ENCODE peak calls at places on chromosomes 16 and 17, in six cellular contexts. O, U, D, K, E and M are unnamed samples.

GRCh38 chr16:87387942-87388817 is 4.0 kb upstream of the MAP1LC3B start:
- DNase-seq in D (peak), E (peak), O (peak), U (peak), K (peak), M (peak)

GRCh38 chr17:32516450-32516849 is 29.7 kb downstream of the CDK5R1 start:
- DNase-seq in O (no peak), E (no peak), K (no peak), U (no peak), D (no peak), M (no peak)

GRCh38 chr17:68939195-68939594 is 16.0 kb downstream of the ABCA8 start:
- DNase-seq in O (no peak), E (no peak), U (no peak), D (no peak), K (no peak), M (no peak)

GRCh38 chr16:52184336-52184735 is 362.6 kb downstream of the TOX3 start:
- DNase-seq in U (no peak), D (no peak), K (no peak), E (no peak), O (no peak), M (no peak)

GRCh38 chr17:50272246-50272645 is 2.0 kb upstream of the TMEM92 start:
- DNase-seq in K (no peak), O (no peak), U (no peak), E (no peak), D (no peak), M (no peak)

GRCh38 chr16:69187891-69188451 is 1.0 kb downstream of the SNTB2 start:
- DNase-seq in E (peak), D (peak), U (no peak), O (peak), K (peak), M (peak)

GRCh38 chr16:11097094-11097781 is 152.9 kb downstream of the CLEC16A start:
- DNase-seq in K (no peak), E (no peak), D (no peak), U (no peak), O (no peak), M (no peak)

GRCh38 chr17:73710095-73710592 is 65.9 kb upstream of the SDK2 start:
- DNase-seq in D (peak), K (peak), E (peak), U (peak), O (peak), M (peak)

GRCh38 chr17:38601539-38602351 is 4.0 kb downstream of the SRCIN1 start:
- DNase-seq in O (no peak), D (no peak), U (no peak), K (no peak), E (no peak), M (peak)

GRCh38 chr16:22161999-22162657 is at the start of gene SDR42E2:
- DNase-seq in U (no peak), K (peak), E (peak), D (no peak), O (peak), M (peak)

GRCh38 chr17:7147772-7148171 is 31.4 kb downstream of the ASGR1 start:
- DNase-seq in U (no peak), E (no peak), K (no peak), D (no peak), O (no peak), M (no peak)

GRCh38 chr16:12496866-12497265 is 306.8 kb downstream of the CPPED1 start:
- DNase-seq in O (no peak), D (no peak), U (no peak), E (no peak), K (no peak), M (no peak)

GRCh38 chr16:75289189-75289588 is 37.8 kb upstream of the BCAR1 start:
- DNase-seq in O (no peak), K (peak), D (peak), U (no peak), E (no peak), M (no peak)

GRCh38 chr17:35094902-35095301 is 24.8 kb downstream of the RAD51D start:
- DNase-seq in K (peak), E (no peak), U (no peak), O (no peak), D (peak), M (no peak)

GRCh38 chr16:74107795-74108610 is 188.6 kb upstream of the PSMD7 start:
- DNase-seq in E (peak), O (peak), D (peak), K (peak), U (peak), M (peak)

GRCh38 chr17:50672831-50673551 is 34.7 kb downstream of the ANKRD40 start:
- DNase-seq in D (peak), K (peak), E (no peak), O (no peak), U (no peak), M (no peak)

GRCh38 chr16:4208529-4208835 is 33.4 kb downstream of the SRL start:
- DNase-seq in K (no peak), U (no peak), E (no peak), O (no peak), D (no peak), M (no peak)

GRCh38 chr17:75105269-75106080 is 4.3 kb upstream of the ARMC7 start:
- DNase-seq in E (peak), K (peak), D (peak), O (peak), U (no peak), M (peak)

GRCh38 chr17:81487487-81488275 is 24.9 kb downstream of the ACTG1 start:
- DNase-seq in D (peak), K (peak), O (peak), U (no peak), E (peak), M (peak)

GRCh38 chr16:52825882-52826281 is 226.8 kb downstream of the CHD9NB start:
- DNase-seq in U (no peak), K (peak), O (no peak), E (no peak), D (no peak), M (no peak)

GRCh38 chr17:6901086-6901485 is 69.6 kb upstream of the TEKT1 start:
- DNase-seq in U (no peak), D (no peak), K (no peak), O (no peak), E (no peak), M (no peak)

GRCh38 chr17:66087073-66087472 is 104.9 kb downstream of the CEP112 start:
- DNase-seq in K (no peak), D (no peak), O (no peak), E (no peak), U (no peak), M (no peak)

GRCh38 chr17:8954339-8954738 is 11.2 kb downstream of the PIK3R5 start:
- DNase-seq in U (no peak), O (peak), D (no peak), K (no peak), E (no peak), M (peak)

GRCh38 chr17:80386341-80386740 is 28.6 kb upstream of the ENDOV start:
- DNase-seq in U (no peak), O (no peak), E (no peak), K (no peak), D (no peak), M (no peak)

GRCh38 chr16:79805621-79806020 is 205.1 kb upstream of the MAF start:
- DNase-seq in D (no peak), U (no peak), K (no peak), O (no peak), E (no peak), M (no peak)

GRCh38 chr16:11328172-11329079 is 16.8 kb upstream of the RMI2 start:
- DNase-seq in E (no peak), O (peak), K (peak), U (peak), D (peak), M (peak)

GRCh38 chr17:13601317-13601775 is 383 bp downstream of the HS3ST3A1 start:
- DNase-seq in E (no peak), K (no peak), U (no peak), O (peak), D (no peak), M (no peak)

GRCh38 chr17:76585649-76586593 is at the start of gene ST6GALNAC2:
- DNase-seq in E (peak), D (peak), U (no peak), K (peak), O (peak), M (peak)
- TF ChIP-seq CTCF in E (no peak), D (peak), U (peak), K (peak), O (peak), M (no peak)

GRCh38 chr17:37505333-37505732 is 15.6 kb downstream of the DUSP14 start:
- DNase-seq in K (no peak), E (no peak), D (no peak), U (no peak), O (no peak), M (no peak)
- TF ChIP-seq CTCF in K (no peak), E (no peak), D (no peak), U (no peak), O (no peak), M (no peak)

DNA sequence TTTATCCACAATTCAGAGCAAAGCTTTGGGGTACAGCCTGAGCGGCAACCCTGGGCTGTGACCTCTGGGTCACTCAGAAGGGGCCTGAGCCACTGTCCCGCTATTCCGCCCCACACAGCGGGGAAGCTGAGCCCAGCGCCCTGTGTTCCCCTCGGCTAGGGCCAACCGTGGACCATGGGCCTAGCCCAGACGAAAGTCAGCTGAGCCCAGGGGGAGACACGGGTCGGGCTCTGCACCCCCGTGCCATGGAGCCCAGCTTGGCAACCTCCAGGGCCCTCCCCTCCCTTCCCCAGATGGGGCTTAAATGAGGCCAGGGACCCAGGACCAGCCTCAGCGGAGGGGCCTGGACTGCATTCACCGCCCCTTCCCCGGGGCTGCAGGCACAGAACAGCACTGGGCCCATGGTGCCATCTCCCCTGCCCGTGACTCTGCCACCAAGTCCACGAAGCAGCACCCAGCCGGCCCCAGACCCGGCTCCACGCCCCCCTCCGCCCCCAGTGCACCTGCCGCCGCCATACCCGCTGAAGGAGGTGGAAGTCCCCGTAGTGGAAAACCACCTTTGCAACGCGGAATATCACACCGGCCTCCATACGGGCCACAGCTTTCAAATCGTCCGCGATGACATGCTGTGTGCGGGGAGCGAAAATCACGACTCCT is 1.8 kb downstream of the TPSD1 start:
- DNase-seq in U (no peak), D (no peak), E (no peak), K (no peak), O (no peak), M (no peak)
- TF ChIP-seq CTCF in U (no peak), D (no peak), E (no peak), K (no peak), O (no peak), M (no peak)

GRCh38 chr16:66553223-66553622 is 847 bp downstream of the CKLF start:
- DNase-seq in U (no peak), D (no peak), K (no peak), O (no peak), E (no peak), M (no peak)

GRCh38 chr16:66549284-66550131 is at the start of gene TK2:
- DNase-seq in E (peak), K (no peak), D (peak), O (peak), U (no peak), M (peak)

GRCh38 chr16:66552288-66553143 is at the start of gene CKLF:
- DNase-seq in E (peak), U (peak), O (peak), K (peak), D (peak), M (peak)

GRCh38 chr16:66551788-66552287 is 538 bp upstream of the CKLF start:
- DNase-seq in E (no peak), K (no peak), D (no peak), U (no peak), O (no peak), M (peak)

DNA sequence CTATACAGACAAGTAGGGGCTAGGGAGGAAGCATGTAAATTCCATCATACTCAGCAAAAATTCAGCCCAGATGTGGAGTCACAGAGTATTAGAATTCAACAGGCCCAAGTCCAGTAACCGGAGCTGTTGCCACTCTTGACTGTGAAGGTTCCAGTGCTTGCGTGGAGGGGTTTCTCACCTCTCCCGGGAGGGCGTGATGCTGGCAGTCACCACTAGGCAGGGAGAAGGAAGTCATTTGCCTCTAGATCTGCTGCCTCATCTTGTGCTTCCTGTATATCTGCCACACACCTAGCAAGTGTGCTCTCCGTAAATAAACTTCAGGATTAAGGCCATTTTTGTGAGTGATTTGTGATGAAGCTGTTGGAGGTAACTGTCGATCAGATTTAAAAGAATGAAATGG is 1.0 kb upstream of the CKLF start:
- DNase-seq in O (peak), D (peak), K (peak), U (no peak), E (no peak), M (peak)
- TF ChIP-seq CTCF in O (no peak), D (peak), K (no peak), U (peak), E (peak), M (no peak)

GRCh38 chr16:16105646-16106045 is 117.6 kb downstream of the ABCC6 start:
- DNase-seq in U (no peak), K (no peak), O (no peak), D (no peak), E (no peak), M (no peak)

GRCh38 chr16:16102738-16103137 is 120.6 kb downstream of the ABCC6 start:
- DNase-seq in D (no peak), E (no peak), O (no peak), K (no peak), U (no peak), M (no peak)

GRCh38 chr16:16100631-16101030 is 122.7 kb downstream of the ABCC6 start:
- DNase-seq in D (no peak), K (no peak), E (no peak), O (peak), U (no peak), M (no peak)

GRCh38 chr16:16099320-16099719 is 124.0 kb downstream of the ABCC6 start:
- DNase-seq in E (no peak), K (no peak), O (no peak), D (peak), U (no peak), M (no peak)

DNA sequence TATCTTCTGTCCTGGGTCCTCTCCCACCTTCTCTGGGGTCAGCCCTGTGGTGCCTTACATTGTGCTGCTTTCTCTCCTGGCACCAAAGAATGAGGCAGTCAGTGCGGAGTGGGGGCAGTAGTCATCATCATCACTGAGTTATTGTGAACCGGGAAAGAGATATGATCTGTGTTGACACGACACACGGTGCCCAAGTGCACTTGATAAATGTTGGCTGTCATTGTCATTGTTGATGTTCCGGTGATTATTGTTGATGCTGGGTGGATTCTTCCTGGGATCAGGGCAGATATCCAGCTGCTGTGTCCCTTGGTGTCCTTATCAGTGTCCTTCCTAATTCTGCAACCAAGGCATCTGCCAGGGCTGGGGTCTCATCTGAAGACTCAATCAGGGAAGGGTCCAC is 121.7 kb downstream of the ABCC6 start:
- DNase-seq in K (no peak), U (no peak), E (no peak), O (no peak), D (no peak), M (no peak)
- TF ChIP-seq CTCF in K (no peak), U (no peak), E (no peak), O (no peak), D (no peak), M (no peak)

GRCh38 chr17:3043737-3044365 is 19.6 kb downstream of the OR1D5 start:
- DNase-seq in U (no peak), K (no peak), O (no peak), E (no peak), D (no peak), M (peak)
- TF ChIP-seq CTCF in U (peak), K (peak), O (no peak), E (peak), D (peak), M (peak)

DNA sequence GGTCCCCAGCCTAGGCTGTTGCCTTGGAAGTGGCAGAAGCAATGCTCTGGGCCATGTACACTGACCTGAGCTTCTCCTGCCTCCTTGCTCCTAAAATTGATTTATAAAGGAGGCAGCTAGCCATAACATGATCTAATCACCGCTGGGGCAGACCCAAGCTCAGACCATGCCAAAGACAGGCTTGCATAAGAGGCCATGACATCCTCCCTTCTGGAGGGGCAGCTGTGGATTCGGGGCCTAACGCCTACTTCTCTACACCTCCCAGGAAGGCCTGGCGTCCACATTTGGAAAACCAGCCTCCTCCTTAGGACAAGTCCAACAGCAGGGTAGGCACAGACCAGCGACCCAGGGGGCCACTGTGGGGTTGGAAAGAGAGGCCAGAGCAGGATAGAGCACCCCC is 12.4 kb downstream of the HSD11B2 start:
- DNase-seq in K (no peak), U (no peak), E (no peak), O (no peak), D (no peak), M (no peak)
- TF ChIP-seq CTCF in K (no peak), U (no peak), E (no peak), O (no peak), D (no peak), M (no peak)

GRCh38 chr17:17387017-17387416 is 83.8 kb downstream of the NT5M start:
- DNase-seq in O (no peak), U (no peak), E (no peak), K (peak), D (peak), M (no peak)

GRCh38 chr17:17388657-17389496 is 85.7 kb downstream of the NT5M start:
- DNase-seq in E (no peak), K (no peak), O (no peak), U (no peak), D (no peak), M (no peak)

GRCh38 chr17:17386143-17386800 is 83.1 kb downstream of the NT5M start:
- DNase-seq in K (no peak), D (no peak), O (no peak), U (no peak), E (no peak), M (no peak)

GRCh38 chr17:17385502-17385901 is 82.3 kb downstream of the NT5M start:
- DNase-seq in U (no peak), E (no peak), O (no peak), K (no peak), D (no peak), M (no peak)

DNA sequence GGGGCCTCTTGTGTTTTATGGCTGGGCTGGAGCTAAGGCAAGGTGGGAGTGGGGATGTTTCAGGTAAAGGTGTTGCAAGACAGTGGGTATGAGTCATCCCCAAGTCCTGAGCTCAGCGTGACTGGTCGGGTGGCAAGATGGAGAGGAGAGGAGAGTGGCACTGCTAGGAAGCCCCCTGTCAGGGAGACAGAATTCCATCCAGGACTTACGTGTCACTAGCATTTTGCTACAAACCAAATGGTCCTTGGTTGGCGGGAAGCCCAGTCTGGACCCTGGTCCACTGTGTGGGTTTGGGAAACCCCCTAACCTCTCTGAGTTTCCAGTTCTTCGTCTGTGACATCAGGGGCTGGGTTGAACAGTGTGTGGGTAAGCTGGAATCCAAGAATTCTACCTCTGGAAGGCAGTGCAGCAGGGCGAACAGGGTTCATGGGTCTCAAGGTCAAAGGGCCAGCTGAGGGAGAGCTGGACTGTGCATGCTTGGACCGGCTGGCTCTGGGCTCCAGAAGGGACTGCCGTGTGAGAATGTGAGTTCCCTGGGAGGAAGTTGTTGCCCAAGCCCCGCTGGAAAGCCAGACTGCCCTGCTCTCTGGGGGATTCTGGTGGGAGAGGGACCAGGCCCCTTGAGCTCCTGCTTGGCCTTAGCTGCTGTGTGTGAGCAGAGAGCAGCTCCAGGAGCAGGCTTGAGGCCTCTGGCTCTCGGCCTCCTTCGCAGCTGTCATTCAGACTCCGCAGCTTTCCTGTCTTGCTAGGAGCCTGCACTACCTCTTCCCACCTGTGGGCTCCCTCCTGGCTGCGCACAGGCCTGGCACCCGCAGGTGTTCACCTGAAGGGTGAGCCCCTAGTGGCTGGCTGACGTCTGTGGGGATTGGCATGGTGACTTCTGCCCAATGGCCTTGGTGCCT is 84.5 kb downstream of the NT5M start:
- DNase-seq in U (no peak), O (no peak), E (peak), D (peak), K (peak), M (peak)
- TF ChIP-seq CTCF in U (no peak), O (no peak), E (peak), D (peak), K (peak), M (peak)

GRCh38 chr17:58272367-58273280 is 8.1 kb downstream of the MPO start:
- DNase-seq in D (no peak), U (no peak), E (no peak), O (no peak), K (no peak), M (no peak)

GRCh38 chr17:58271532-58271931 is 9.2 kb downstream of the MPO start:
- DNase-seq in D (no peak), U (no peak), K (no peak), E (no peak), O (no peak), M (no peak)

GRCh38 chr17:58268774-58269556 is 11.8 kb downstream of the MPO start:
- DNase-seq in U (no peak), E (no peak), K (no peak), O (no peak), D (no peak), M (no peak)

GRCh38 chr17:58269557-58270291 is 11.0 kb downstream of the MPO start:
- DNase-seq in U (no peak), K (no peak), O (no peak), D (no peak), E (no peak), M (no peak)

GRCh38 chr17:58270476-58271290 is 10.1 kb downstream of the MPO start:
- DNase-seq in D (peak), K (no peak), O (no peak), U (no peak), E (no peak), M (no peak)
- TF ChIP-seq CTCF in D (peak), K (no peak), O (peak), U (no peak), E (peak), M (peak)